ENCODE peak calls at places on chromosomes 16 and 17, in six cellular contexts. X is right atrium auricular region, M is uterus, Y is cardiac muscle cell, R is mammary epithelial cell, N is tibial artery. T is an unnamed sample.

GRCh38 chr17:4142107-4142900 is 526 bp downstream of the ZZEF1 start:
- DNase-seq in M (no peak), R (no peak), X (no peak), N (peak; percentile 28), Y (peak; percentile 69), T (peak; percentile 82)

GRCh38 chr16:23595246-23595950 is 718 bp downstream of the NDUFAB1 start:
- DNase-seq in N (no peak), R (no peak), X (no peak), M (no peak), Y (peak; percentile 23), T (no peak)

GRCh38 chr17:29124135-29124930 is 55.9 kb downstream of the MYO18A start:
- DNase-seq in N (no peak), M (peak; percentile 42), R (peak; percentile 68), Y (peak; percentile 74), X (peak; percentile 70), T (no peak)

GRCh38 chr17:65531508-65532431 is 29.7 kb downstream of the AXIN2 start:
- DNase-seq in Y (peak; percentile 51), N (peak; percentile 51), X (peak; percentile 83), R (no peak), M (peak; percentile 84), T (peak; percentile 77)

GRCh38 chr17:80163315-80163714 is 6.5 kb upstream of the CARD14 start:
- DNase-seq in N (no peak), R (no peak), M (no peak), X (no peak), Y (no peak), T (no peak)

GRCh38 chr16:89764711-89765201 is 43.4 kb downstream of the ZNF276 start:
- DNase-seq in R (no peak), X (peak; percentile 66), N (peak; percentile 55), M (no peak), Y (no peak), T (peak; percentile 78)

GRCh38 chr16:63188076-63188771 is 1152.0 kb upstream of the CDH8 start:
- DNase-seq in M (no peak), X (no peak), Y (no peak), R (no peak), N (no peak), T (no peak)

GRCh38 chr17:40319651-40320550 is 10.9 kb downstream of the RARA start:
- DNase-seq in X (no peak), R (no peak), N (peak; percentile 62), M (peak; percentile 48), Y (no peak), T (peak; percentile 77)

GRCh38 chr17:1087381-1088241 is 90.7 kb downstream of the TIMM22 start:
- DNase-seq in M (peak; percentile 66), N (peak; percentile 68), R (peak; percentile 77), Y (peak; percentile 50), X (no peak), T (peak; percentile 91)

GRCh38 chr16:24967074-24967473 is 48.1 kb downstream of the ARHGAP17 start:
- DNase-seq in R (no peak), X (no peak), M (no peak), Y (no peak), N (no peak), T (no peak)

GRCh38 chr17:65193305-65194293 is 56.4 kb downstream of the RGS9 start:
- DNase-seq in R (peak; percentile 5), M (no peak), Y (no peak), X (no peak), N (no peak), T (no peak)

GRCh38 chr17:31401456-31402254 is 10.2 kb downstream of the RAB11FIP4 start:
- DNase-seq in X (no peak), N (no peak), R (no peak), Y (no peak), M (no peak), T (no peak)

GRCh38 chr17:5545051-5545987 is 39.0 kb downstream of the NLRP1 start:
- DNase-seq in Y (no peak), N (no peak), X (peak; percentile 28), R (peak; percentile 24), M (no peak), T (no peak)

GRCh38 chr16:12063004-12063395 is 86.5 kb downstream of the SNX29 start:
- DNase-seq in M (no peak), N (no peak), X (no peak), R (no peak), Y (no peak), T (peak; percentile 73)

GRCh38 chr17:42286411-42287295 is 1.6 kb upstream of the STAT5A start:
- DNase-seq in Y (no peak), N (peak; percentile 69), X (peak; percentile 59), M (peak; percentile 41), R (no peak), T (peak; percentile 65)

DNA sequence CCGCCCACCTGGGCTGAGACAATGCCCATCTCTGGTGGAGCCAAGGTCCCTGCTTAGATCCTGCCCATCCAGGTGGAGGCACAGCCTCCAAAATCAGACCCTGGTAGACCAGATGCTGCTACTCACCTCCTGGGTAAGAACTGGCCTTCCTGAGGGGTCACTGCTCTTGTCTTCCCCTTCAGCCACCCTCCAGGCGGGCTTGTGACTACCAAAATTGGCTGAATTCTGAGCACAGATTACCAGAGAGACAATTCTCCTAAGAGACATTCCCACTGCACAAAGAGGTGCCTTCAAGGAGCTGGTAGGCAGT is 10.9 kb downstream of the MMP2 start:
- DNase-seq in X (no peak), Y (no peak), N (no peak), M (no peak), R (no peak), T (no peak)
- H3K4me1 ChIP-seq in X (no peaks in the 10 kb centered on the region), Y (no peaks in the 10 kb centered on the region), N (no peaks in the 10 kb centered on the region), M (peaks cover 5% of the 10 kb centered on the region), R (no peaks in the 10 kb centered on the region), T (no peaks in the 10 kb centered on the region)

GRCh38 chr17:50173335-50173941 is 7.6 kb downstream of the SGCA start:
- DNase-seq in N (peak; percentile 65), Y (peak; percentile 61), X (no peak), R (peak; percentile 28), M (peak; percentile 74), T (peak; percentile 80)
- H3K27me3 ChIP-seq in N (no peaks in the 10 kb centered on the region), Y (no peaks in the 10 kb centered on the region), X (no peaks in the 10 kb centered on the region), R (no peaks in the 10 kb centered on the region), M (no peaks in the 10 kb centered on the region), T (no peaks in the 10 kb centered on the region)

GRCh38 chr16:50366126-50366525 is 2.7 kb downstream of the BRD7 start:
- DNase-seq in Y (no peak), X (no peak), M (no peak), R (no peak), N (no peak), T (no peak)

GRCh38 chr16:50359626-50360025 is 9.2 kb downstream of the BRD7 start:
- DNase-seq in R (no peak), M (no peak), X (no peak), N (no peak), Y (no peak), T (no peak)

GRCh38 chr16:50363656-50364055 is 5.1 kb downstream of the BRD7 start:
- DNase-seq in R (no peak), N (no peak), X (no peak), Y (no peak), M (no peak), T (no peak)

GRCh38 chr16:50360033-50360778 is 8.6 kb downstream of the BRD7 start:
- DNase-seq in Y (no peak), N (no peak), R (peak; percentile 88), X (no peak), M (no peak), T (peak; percentile 86)

DNA sequence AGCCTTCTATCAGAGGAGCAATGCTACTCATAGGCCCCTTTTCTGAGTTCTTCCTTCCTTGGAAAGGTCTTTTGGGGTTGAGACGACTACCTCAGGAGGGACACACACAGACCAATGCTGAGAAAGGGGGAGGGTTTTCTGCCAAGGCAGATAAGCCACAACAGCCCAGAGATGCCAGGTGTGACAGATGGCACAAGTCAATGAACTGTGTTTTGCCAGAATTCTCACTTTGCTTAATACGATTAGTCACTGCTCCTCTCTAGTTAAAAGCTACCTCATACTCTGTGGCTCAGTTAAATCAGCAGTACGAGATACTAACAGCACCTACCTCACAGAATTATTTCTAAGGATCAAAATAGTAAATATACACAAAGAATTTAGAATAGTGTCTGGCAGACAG is 8.0 kb downstream of the BRD7 start:
- DNase-seq in R (peak; percentile 58), M (no peak), Y (no peak), N (no peak), X (no peak), T (no peak)
- H3K9me3 ChIP-seq in R (no peaks in the 10 kb centered on the region), M (no peaks in the 10 kb centered on the region), Y (no peaks in the 10 kb centered on the region), N (no peaks in the 10 kb centered on the region), X (no peaks in the 10 kb centered on the region), T (no peaks in the 10 kb centered on the region)

GRCh38 chr16:59198487-59198886 is 464.4 kb upstream of the GOT2 start:
- DNase-seq in N (no peak), Y (no peak), M (no peak), R (no peak), X (no peak), T (no peak)

GRCh38 chr16:59201821-59202220 is 467.7 kb upstream of the GOT2 start:
- DNase-seq in R (no peak), Y (no peak), X (no peak), M (no peak), N (no peak), T (no peak)

GRCh38 chr16:59202463-59202862 is 468.3 kb upstream of the GOT2 start:
- DNase-seq in R (no peak), Y (no peak), N (no peak), M (no peak), X (no peak), T (no peak)

GRCh38 chr16:59204589-59204988 is 470.5 kb upstream of the GOT2 start:
- DNase-seq in N (no peak), M (no peak), R (no peak), Y (no peak), X (no peak), T (no peak)

DNA sequence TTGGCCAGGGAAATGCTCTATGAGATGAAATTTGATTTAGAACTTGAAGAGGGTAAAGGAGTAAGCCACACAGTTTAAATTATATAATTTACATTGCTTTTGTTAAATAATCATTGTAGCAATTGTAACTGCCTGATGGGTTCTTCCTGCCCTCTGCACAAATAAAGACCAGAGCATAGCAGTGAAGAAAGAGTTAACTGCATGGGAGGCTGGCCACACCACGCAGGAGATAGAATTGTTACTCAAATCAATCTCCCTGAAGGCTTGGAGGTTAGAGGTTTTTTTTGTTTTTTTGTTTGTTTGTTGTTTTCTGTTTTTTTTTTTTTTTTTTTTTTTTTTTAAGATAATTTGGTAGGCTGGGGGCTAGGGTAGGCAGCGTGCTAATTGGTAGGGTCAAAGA is 467.0 kb upstream of the GOT2 start:
- DNase-seq in N (no peak), X (no peak), M (no peak), Y (no peak), R (no peak), T (no peak)
- H3K4me1 ChIP-seq in N (no peaks in the 10 kb centered on the region), X (no peaks in the 10 kb centered on the region), M (no peaks in the 10 kb centered on the region), Y (no peaks in the 10 kb centered on the region), R (no peaks in the 10 kb centered on the region), T (no peaks in the 10 kb centered on the region)

GRCh38 chr16:2151188-2152091 is 3.0 kb downstream of the RAB26 start:
- DNase-seq in N (no peak), M (no peak), X (no peak), Y (no peak), R (no peak), T (no peak)
- H3K27me3 ChIP-seq in N (no peaks in the 10 kb centered on the region), M (no peaks in the 10 kb centered on the region), X (no peaks in the 10 kb centered on the region), Y (no peaks in the 10 kb centered on the region), R (no peaks in the 10 kb centered on the region), T (no peaks in the 10 kb centered on the region)